ENCODE peak calls at places on chromosomes 6 and 20, in eight cellular contexts. S is SK-N-SH, E is HCT116, G is HepG2, O is GM23338, T is GM12878, P is H1, Q is K562. D is an unnamed sample.
A peak's percentile ranks its signal among the peaks of the same experiment; 100 is the strongest.

GRCh38 chr6:136014454-136015421 is 163.2 kb downstream of the PDE7B start:
- DNase-seq in Q (no peak), T (no peak), S (no peak), O (no peak), G (no peak), E (no peak), P (no peak), D (no peak)

GRCh38 chr6:49929340-49929739 is 34.6 kb downstream of the DEFB114 start:
- DNase-seq in O (no peak), T (no peak), G (no peak), Q (no peak), S (no peak), P (no peak), E (no peak), D (no peak)

GRCh38 chr20:33791959-33792597 is 19.1 kb upstream of the CHMP4B start:
- DNase-seq in Q (peak; percentile 77), T (no peak), S (peak; percentile 87), O (peak; percentile 70), P (peak; percentile 91), G (peak; percentile 61), E (no peak), D (peak; percentile 61)

GRCh38 chr6:107489636-107490567 is at the start of gene SOBP:
- DNase-seq in O (peak; percentile 72), Q (peak; percentile 63), E (no peak), P (peak; percentile 73), G (peak; percentile 44), S (peak; percentile 96), T (no peak), D (peak; percentile 54)

GRCh38 chr20:9573598-9573997 is 59.2 kb downstream of the LAMP5 start:
- DNase-seq in E (no peak), O (peak; percentile 22), T (no peak), S (peak; percentile 26), G (no peak), P (peak; percentile 53), Q (no peak), D (no peak)

GRCh38 chr6:69868961-69869360 is 2.6 kb downstream of the COL19A1 start:
- DNase-seq in Q (no peak), E (no peak), T (no peak), P (no peak), O (no peak), G (no peak), S (no peak), D (no peak)

GRCh38 chr20:53030061-53030460 is 57.9 kb downstream of the TSHZ2 start:
- DNase-seq in E (no peak), S (no peak), T (no peak), Q (no peak), P (no peak), G (no peak), O (no peak), D (no peak)

GRCh38 chr6:125986956-125987617 is 747 bp downstream of the TRMT11 start:
- DNase-seq in T (peak; percentile 24), G (peak; percentile 63), Q (peak; percentile 27), S (peak; percentile 9), P (no peak), O (peak; percentile 28), E (peak; percentile 21), D (no peak)

GRCh38 chr6:53359843-53360834 is 11.4 kb upstream of the ELOVL5 start:
- DNase-seq in P (no peak), G (peak; percentile 83), T (no peak), Q (no peak), E (no peak), O (no peak), S (peak; percentile 25), D (peak; percentile 13)

GRCh38 chr6:2229742-2230141 is 15.7 kb downstream of the GMDS start:
- DNase-seq in G (no peak), P (no peak), O (peak; percentile 77), E (no peak), S (no peak), T (no peak), Q (no peak), D (no peak)

GRCh38 chr20:51700809-51701285 is 67.3 kb downstream of the ATP9A start:
- DNase-seq in T (no peak), O (peak; percentile 87), Q (peak; percentile 43), P (no peak), E (peak; percentile 35), S (peak; percentile 59), G (peak; percentile 75), D (peak; percentile 65)

GRCh38 chr6:95240514-95240913 is 336.8 kb upstream of the MANEA start:
- DNase-seq in O (no peak), E (no peak), G (no peak), Q (no peak), T (no peak), P (no peak), S (peak; percentile 58), D (no peak)

GRCh38 chr20:47205577-47206123 is 150.8 kb downstream of the ZMYND8 start:
- DNase-seq in E (peak; percentile 77), P (peak; percentile 71), Q (peak; percentile 74), T (peak; percentile 31), G (peak; percentile 78), O (peak; percentile 74), S (peak; percentile 78), D (peak; percentile 64)

GRCh38 chr6:161003336-161003735 is 11.8 kb downstream of the MAP3K4 start:
- DNase-seq in S (no peak), T (no peak), G (no peak), E (no peak), P (no peak), O (no peak), Q (no peak), D (no peak)

GRCh38 chr20:47058236-47058635 is 163.6 kb downstream of the EYA2 start:
- DNase-seq in Q (no peak), G (no peak), T (no peak), O (no peak), S (no peak), P (no peak), E (no peak), D (no peak)

GRCh38 chr6:168627798-168628551 is 187.0 kb downstream of the SMOC2 start:
- DNase-seq in O (no peak), G (no peak), E (no peak), T (no peak), S (no peak), Q (no peak), P (no peak), D (no peak)

GRCh38 chr6:102680413-102680812 is 1286.9 kb downstream of the GRIK2 start:
- DNase-seq in O (no peak), E (no peak), G (no peak), T (no peak), P (no peak), Q (no peak), S (no peak), D (no peak)

GRCh38 chr6:103264020-103264419 is 1595.7 kb downstream of the HACE1 start:
- DNase-seq in S (no peak), T (no peak), Q (no peak), E (no peak), O (no peak), P (no peak), G (no peak), D (no peak)

GRCh38 chr6:36505744-36506534 is 41.3 kb downstream of the STK38 start:
- DNase-seq in T (no peak), G (no peak), P (no peak), O (no peak), Q (no peak), E (no peak), S (no peak), D (no peak)
- H3K27ac ChIP-seq in T (no peak overlapping the region), G (no peak overlapping the region), P (no peak overlapping the region), O (no peak overlapping the region), Q (no peak overlapping the region), E (no peak overlapping the region), S (no peak overlapping the region), D (no peak overlapping the region)

DNA sequence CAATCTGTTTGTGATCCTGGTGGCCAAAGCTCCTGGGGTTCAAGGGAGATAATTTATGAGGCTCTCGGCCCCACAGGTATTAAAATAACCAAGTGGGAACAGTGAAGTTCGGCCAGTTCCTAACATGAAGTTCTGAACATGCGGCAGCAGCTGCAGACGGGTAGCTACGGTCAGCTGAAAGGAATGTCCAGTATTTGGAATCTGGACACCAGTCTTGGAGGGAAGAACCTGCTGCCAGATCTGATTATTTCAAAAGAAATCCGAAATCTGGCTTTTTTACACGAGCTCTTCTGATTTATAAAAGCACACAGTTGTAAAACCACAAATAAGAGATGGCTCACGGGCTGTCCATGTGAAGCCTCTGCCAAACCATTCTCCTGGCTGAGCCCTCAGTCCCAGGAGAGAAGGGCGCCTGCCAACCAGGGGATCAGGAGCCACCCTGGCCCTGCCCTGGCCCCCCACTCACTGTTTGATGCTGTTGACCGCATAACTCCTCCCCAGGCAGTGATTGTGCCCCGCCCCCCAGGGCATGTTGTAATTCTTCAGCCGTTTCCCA is 28.2 kb upstream of the KCNB1 start:
- DNase-seq in E (no peak), Q (no peak), O (no peak), T (no peak), G (no peak), S (no peak), P (no peak), D (no peak)
- TF ChIP-seq POLR2AphosphoS5 in E (no peak), Q (no peak), O (no peak), T (no peak), G (no peak), S (peak; percentile 16), P (no peak), D (no peak)

GRCh38 chr6:47034919-47035318 is 7.2 kb downstream of the ADGRF1 start:
- DNase-seq in S (peak; percentile 8), T (no peak), O (peak; percentile 35), G (no peak), Q (no peak), E (peak; percentile 93), P (no peak), D (peak; percentile 85)
- H3K4me2 ChIP-seq in S (peak overlapping the region; percentile 15), T (no peak overlapping the region), O (no peak overlapping the region), G (no peak overlapping the region), Q (no peak overlapping the region), E (peak overlapping the region; percentile 72), P (no peak overlapping the region), D (peak overlapping the region; percentile 28)

GRCh38 chr6:22445946-22446345 is 123.4 kb upstream of the HDGFL1 start:
- DNase-seq in S (no peak), Q (no peak), G (no peak), O (no peak), T (no peak), P (no peak), E (no peak), D (peak; percentile 39)
- H3K27ac ChIP-seq in S (no peak overlapping the region), Q (no peak overlapping the region), G (no peak overlapping the region), O (no peak overlapping the region), T (no peak overlapping the region), P (no peak overlapping the region), E (no peak overlapping the region), D (no peak overlapping the region)

DNA sequence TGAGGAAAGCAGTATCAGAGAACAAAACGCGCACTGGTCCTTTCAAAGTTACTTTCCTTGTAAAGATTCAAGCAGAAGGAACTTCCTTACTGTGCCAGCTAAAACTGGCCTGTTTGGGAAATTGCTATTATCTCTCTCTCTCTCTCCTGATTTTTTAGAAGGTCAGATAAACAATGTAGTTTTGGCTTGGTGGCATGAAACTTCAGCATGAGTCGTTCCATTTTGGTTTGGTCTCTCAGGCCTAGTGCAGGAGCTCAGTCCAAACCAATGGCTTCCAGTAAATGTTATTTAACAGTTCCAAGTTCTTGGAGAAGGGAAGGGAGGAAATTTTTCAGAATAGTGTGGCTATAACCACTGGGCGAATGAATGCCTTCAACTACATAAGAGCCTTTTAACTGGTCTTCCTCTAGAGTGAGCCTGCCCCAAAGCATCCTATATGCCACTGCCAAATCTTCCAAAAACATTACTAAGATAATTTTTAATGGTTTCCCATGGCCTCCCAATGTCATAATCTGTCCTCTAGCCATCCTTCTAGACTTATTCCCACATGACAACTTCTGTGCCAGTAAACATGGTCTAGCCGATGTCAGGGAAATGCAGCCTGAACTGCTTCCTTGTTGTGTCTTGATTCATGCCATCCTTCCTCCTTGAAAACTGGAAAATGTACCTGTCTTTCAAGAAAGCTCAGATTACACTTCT is 9.1 kb upstream of the SNX9 start:
- DNase-seq in P (no peak), G (no peak), E (no peak), O (no peak), Q (no peak), T (no peak), S (no peak), D (peak; percentile 63)
- TF ChIP-seq POLR2AphosphoS5 in P (no peak), G (no peak), E (no peak), O (no peak), Q (no peak), T (no peak), S (no peak), D (no peak)